ENCODE peak calls at places on chromosomes 5 and 9, in seven cellular contexts. One of them, this sample, is unnamed.

GRCh38 chr9:109064963-109065701 is 51.8 kb upstream of the CTNNAL1 start:
- DNase-seq in neuronal stem cell: no peak
- DNase-seq in IMR-90: peak
- DNase-seq in trophoblast cell: peak
- DNase-seq in H1: no peak
- DNase-seq in H9: no peak
- DNase-seq in mesenchymal stem cell: peak
- DNase-seq in this sample: peak

GRCh38 chr5:157108961-157109360 is at the start of gene HAVCR2:
- DNase-seq in neuronal stem cell: no peak
- DNase-seq in IMR-90: no peak
- DNase-seq in trophoblast cell: peak
- DNase-seq in H1: no peak
- DNase-seq in H9: no peak
- DNase-seq in mesenchymal stem cell: no peak
- DNase-seq in this sample: no peak

GRCh38 chr9:133524679-133525228 is at the start of gene MYMK:
- DNase-seq in neuronal stem cell: no peak
- DNase-seq in IMR-90: no peak
- DNase-seq in trophoblast cell: no peak
- DNase-seq in H1: no peak
- DNase-seq in H9: no peak
- DNase-seq in mesenchymal stem cell: no peak
- DNase-seq in this sample: no peak

GRCh38 chr9:14788846-14789245 is 66.3 kb upstream of the CER1 start:
- DNase-seq in neuronal stem cell: no peak
- DNase-seq in IMR-90: no peak
- DNase-seq in trophoblast cell: no peak
- DNase-seq in H1: no peak
- DNase-seq in H9: no peak
- DNase-seq in mesenchymal stem cell: no peak
- DNase-seq in this sample: no peak

GRCh38 chr5:122507581-122507980 is 195.5 kb downstream of the SNCAIP start:
- DNase-seq in neuronal stem cell: no peak
- DNase-seq in IMR-90: no peak
- DNase-seq in trophoblast cell: no peak
- DNase-seq in H1: no peak
- DNase-seq in H9: no peak
- DNase-seq in mesenchymal stem cell: no peak
- DNase-seq in this sample: no peak

GRCh38 chr5:107501965-107502691 is 168.6 kb downstream of the EFNA5 start:
- DNase-seq in neuronal stem cell: no peak
- DNase-seq in IMR-90: peak
- DNase-seq in trophoblast cell: peak
- DNase-seq in H1: no peak
- DNase-seq in H9: no peak
- DNase-seq in mesenchymal stem cell: peak
- DNase-seq in this sample: peak

GRCh38 chr9:109179801-109180523 is 12.9 kb upstream of the FRRS1L start:
- DNase-seq in neuronal stem cell: no peak
- DNase-seq in IMR-90: no peak
- DNase-seq in trophoblast cell: no peak
- DNase-seq in H1: no peak
- DNase-seq in H9: no peak
- DNase-seq in mesenchymal stem cell: no peak
- DNase-seq in this sample: no peak

GRCh38 chr5:124546643-124547042 is 199.8 kb downstream of the ZNF608 start:
- DNase-seq in neuronal stem cell: peak
- DNase-seq in IMR-90: peak
- DNase-seq in trophoblast cell: no peak
- DNase-seq in H1: peak
- DNase-seq in H9: no peak
- DNase-seq in mesenchymal stem cell: peak
- DNase-seq in this sample: peak

GRCh38 chr5:177232358-177232757 is 71.2 kb downstream of the RAB24 start:
- DNase-seq in neuronal stem cell: no peak
- DNase-seq in IMR-90: no peak
- DNase-seq in trophoblast cell: no peak
- DNase-seq in H1: no peak
- DNase-seq in H9: no peak
- DNase-seq in mesenchymal stem cell: peak
- DNase-seq in this sample: no peak

GRCh38 chr9:127812936-127813675 is 10.4 kb downstream of the FPGS start:
- DNase-seq in neuronal stem cell: no peak
- DNase-seq in IMR-90: no peak
- DNase-seq in trophoblast cell: peak
- DNase-seq in H1: no peak
- DNase-seq in H9: no peak
- DNase-seq in mesenchymal stem cell: no peak
- DNase-seq in this sample: no peak
- H3K4ac ChIP-seq in neuronal stem cell: no peak
- H3K4ac ChIP-seq in IMR-90: no peak
- H3K4ac ChIP-seq in trophoblast cell: no peak
- H3K4ac ChIP-seq in H1: no peak
- H3K4ac ChIP-seq in H9: no peak
- H3K4ac ChIP-seq in mesenchymal stem cell: no peak
- H3K4ac ChIP-seq in this sample: no peak

GRCh38 chr5:5317976-5318375 is 104.5 kb upstream of the ICE1 start:
- DNase-seq in neuronal stem cell: no peak
- DNase-seq in IMR-90: no peak
- DNase-seq in trophoblast cell: no peak
- DNase-seq in H1: no peak
- DNase-seq in H9: no peak
- DNase-seq in mesenchymal stem cell: no peak
- DNase-seq in this sample: no peak

GRCh38 chr5:5314166-5314565 is 108.3 kb upstream of the ICE1 start:
- DNase-seq in neuronal stem cell: no peak
- DNase-seq in IMR-90: no peak
- DNase-seq in trophoblast cell: no peak
- DNase-seq in H1: no peak
- DNase-seq in H9: no peak
- DNase-seq in mesenchymal stem cell: no peak
- DNase-seq in this sample: peak

GRCh38 chr5:5314626-5315025 is 107.9 kb upstream of the ICE1 start:
- DNase-seq in neuronal stem cell: no peak
- DNase-seq in IMR-90: no peak
- DNase-seq in trophoblast cell: no peak
- DNase-seq in H1: no peak
- DNase-seq in H9: no peak
- DNase-seq in mesenchymal stem cell: no peak
- DNase-seq in this sample: no peak

GRCh38 chr5:5315068-5315835 is 107.2 kb upstream of the ICE1 start:
- DNase-seq in neuronal stem cell: no peak
- DNase-seq in IMR-90: no peak
- DNase-seq in trophoblast cell: no peak
- DNase-seq in H1: no peak
- DNase-seq in H9: no peak
- DNase-seq in mesenchymal stem cell: no peak
- DNase-seq in this sample: peak

GRCh38 chr5:5316333-5316732 is 106.1 kb upstream of the ICE1 start:
- DNase-seq in neuronal stem cell: no peak
- DNase-seq in IMR-90: no peak
- DNase-seq in trophoblast cell: no peak
- DNase-seq in H1: no peak
- DNase-seq in H9: no peak
- DNase-seq in mesenchymal stem cell: no peak
- DNase-seq in this sample: no peak
- H2BK120ac ChIP-seq in neuronal stem cell: no peak
- H2BK120ac ChIP-seq in IMR-90: no peak
- H2BK120ac ChIP-seq in trophoblast cell: peak
- H2BK120ac ChIP-seq in H1: no peak
- H2BK120ac ChIP-seq in H9: no peak
- H2BK120ac ChIP-seq in mesenchymal stem cell: no peak
- H2BK120ac ChIP-seq in this sample: no peak

GRCh38 chr5:155069961-155070360 is 56.4 kb downstream of the KIF4B start:
- DNase-seq in neuronal stem cell: no peak
- DNase-seq in IMR-90: no peak
- DNase-seq in trophoblast cell: no peak
- DNase-seq in H1: no peak
- DNase-seq in H9: no peak
- DNase-seq in mesenchymal stem cell: no peak
- DNase-seq in this sample: no peak
- H3K23ac ChIP-seq in neuronal stem cell: no peak
- H3K23ac ChIP-seq in IMR-90: no peak
- H3K23ac ChIP-seq in trophoblast cell: no peak
- H3K23ac ChIP-seq in H1: no peak
- H3K23ac ChIP-seq in H9: no peak
- H3K23ac ChIP-seq in mesenchymal stem cell: no peak
- H3K23ac ChIP-seq in this sample: no peak

DNA sequence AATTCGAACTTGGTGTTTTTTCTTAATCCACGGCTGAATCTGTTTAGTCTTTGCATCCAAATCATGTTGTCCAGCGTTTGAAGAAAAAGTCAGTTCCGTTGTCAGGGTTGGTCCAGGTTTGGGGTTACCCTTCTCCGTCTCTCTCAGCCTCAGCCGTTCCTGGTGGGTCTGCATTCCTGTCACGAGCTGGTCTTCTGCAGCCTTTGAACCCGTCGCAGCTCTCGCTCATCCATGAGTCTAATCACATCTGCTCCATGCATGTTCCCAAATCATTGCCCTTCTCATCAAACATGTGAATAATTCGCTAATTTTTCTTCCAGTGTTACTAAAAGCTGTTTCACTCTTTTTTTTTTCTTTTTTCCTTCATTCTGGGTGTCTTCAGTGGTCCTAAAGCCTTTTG is 39.0 kb upstream of the EXOC3 start:
- DNase-seq in neuronal stem cell: no peak
- DNase-seq in IMR-90: no peak
- DNase-seq in trophoblast cell: no peak
- DNase-seq in H1: no peak
- DNase-seq in H9: no peak
- DNase-seq in mesenchymal stem cell: no peak
- DNase-seq in this sample: no peak
- H3K4ac ChIP-seq in neuronal stem cell: no peak
- H3K4ac ChIP-seq in IMR-90: peak
- H3K4ac ChIP-seq in trophoblast cell: no peak
- H3K4ac ChIP-seq in H1: no peak
- H3K4ac ChIP-seq in H9: no peak
- H3K4ac ChIP-seq in mesenchymal stem cell: no peak
- H3K4ac ChIP-seq in this sample: no peak

GRCh38 chr5:149017669-149018068 is 45.2 kb downstream of the SH3TC2 start:
- DNase-seq in neuronal stem cell: no peak
- DNase-seq in IMR-90: no peak
- DNase-seq in trophoblast cell: no peak
- DNase-seq in H1: no peak
- DNase-seq in H9: no peak
- DNase-seq in mesenchymal stem cell: no peak
- DNase-seq in this sample: no peak
- H2BK120ac ChIP-seq in neuronal stem cell: no peak
- H2BK120ac ChIP-seq in IMR-90: no peak
- H2BK120ac ChIP-seq in trophoblast cell: no peak
- H2BK120ac ChIP-seq in H1: no peak
- H2BK120ac ChIP-seq in H9: no peak
- H2BK120ac ChIP-seq in mesenchymal stem cell: peak
- H2BK120ac ChIP-seq in this sample: no peak

GRCh38 chr5:79059674-79060073 is 9.8 kb downstream of the DMGDH start:
- DNase-seq in neuronal stem cell: no peak
- DNase-seq in IMR-90: no peak
- DNase-seq in trophoblast cell: no peak
- DNase-seq in H1: no peak
- DNase-seq in H9: no peak
- DNase-seq in mesenchymal stem cell: no peak
- DNase-seq in this sample: no peak
- H3K23ac ChIP-seq in neuronal stem cell: no peak
- H3K23ac ChIP-seq in IMR-90: no peak
- H3K23ac ChIP-seq in trophoblast cell: no peak
- H3K23ac ChIP-seq in H1: no peak
- H3K23ac ChIP-seq in H9: no peak
- H3K23ac ChIP-seq in mesenchymal stem cell: no peak
- H3K23ac ChIP-seq in this sample: no peak

GRCh38 chr5:103254921-103255320 is 3.6 kb upstream of the MACIR start:
- DNase-seq in neuronal stem cell: no peak
- DNase-seq in IMR-90: no peak
- DNase-seq in trophoblast cell: peak
- DNase-seq in H1: no peak
- DNase-seq in H9: no peak
- DNase-seq in mesenchymal stem cell: no peak
- DNase-seq in this sample: no peak
- H3K4ac ChIP-seq in neuronal stem cell: no peak
- H3K4ac ChIP-seq in IMR-90: no peak
- H3K4ac ChIP-seq in trophoblast cell: no peak
- H3K4ac ChIP-seq in H1: no peak
- H3K4ac ChIP-seq in H9: no peak
- H3K4ac ChIP-seq in mesenchymal stem cell: no peak
- H3K4ac ChIP-seq in this sample: no peak

DNA sequence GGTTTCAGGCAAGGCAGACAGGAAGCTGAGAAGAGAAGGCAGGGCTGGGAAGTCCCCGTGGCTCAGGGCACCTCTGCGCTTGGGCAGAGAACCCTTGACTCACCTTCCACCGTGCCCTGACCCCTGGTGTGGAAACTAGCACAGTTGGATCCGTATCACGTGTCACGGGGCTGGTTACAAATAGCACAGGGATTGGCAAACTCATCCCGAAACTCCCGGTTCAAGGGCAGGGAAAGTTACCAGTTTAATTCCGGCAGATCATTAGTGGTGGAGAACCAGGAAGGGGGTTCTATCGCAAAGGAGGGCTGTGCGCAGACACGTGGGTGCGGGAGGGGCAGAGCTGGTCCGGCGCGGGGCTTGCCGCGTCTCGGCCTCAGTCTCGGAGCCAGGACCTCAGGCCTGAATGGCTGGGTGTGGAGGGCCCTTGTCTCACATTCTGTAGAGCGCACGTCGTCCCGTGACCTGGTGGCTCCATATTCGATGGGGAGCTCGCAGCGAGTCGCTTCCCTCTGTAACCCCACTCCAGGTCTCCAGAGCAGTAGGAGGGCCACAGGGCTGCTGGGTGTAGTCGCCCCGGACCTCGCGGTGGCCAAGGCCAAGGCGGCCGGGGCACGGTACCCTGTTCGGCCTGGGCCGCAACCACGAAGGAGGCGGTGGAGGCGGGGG is 750 bp upstream of the TMEM171 start:
- DNase-seq in neuronal stem cell: no peak
- DNase-seq in IMR-90: no peak
- DNase-seq in trophoblast cell: no peak
- DNase-seq in H1: peak
- DNase-seq in H9: peak
- DNase-seq in mesenchymal stem cell: peak
- DNase-seq in this sample: peak
- H2BK120ac ChIP-seq in neuronal stem cell: no peak
- H2BK120ac ChIP-seq in IMR-90: no peak
- H2BK120ac ChIP-seq in trophoblast cell: no peak
- H2BK120ac ChIP-seq in H1: no peak
- H2BK120ac ChIP-seq in H9: no peak
- H2BK120ac ChIP-seq in mesenchymal stem cell: no peak
- H2BK120ac ChIP-seq in this sample: no peak

This sample was measured in mesendoderm.